ENCODE peak calls at places on chromosomes 11 and 22, in nine cellular contexts. M is WTC11; E is NB4; X is left ventricle myocardium inferior; G is A673; V is OCI-LY7; R is keratinocyte; C is CD8-positive, alpha-beta T cell; S is Calu3. K is an unnamed sample.
A peak's percentile ranks its signal among the peaks of the same experiment; 100 is the strongest.

GRCh38 chr22:48779661-48780596 is 1047.7 kb downstream of the BRD1 start:
- DNase-seq in X (no peak), S (no peak), M (no peak), V (no peak), R (no peak), E (no peak), G (no peak), C (peak; percentile 5), K (peak; percentile 73)

GRCh38 chr11:113077379-113077778 is 116.2 kb downstream of the NCAM1 start:
- DNase-seq in C (no peak), X (no peak), V (no peak), R (no peak), G (no peak), M (no peak), E (no peak), S (no peak), K (no peak)

GRCh38 chr11:67438121-67438902 is 830 bp upstream of the PTPRCAP start:
- DNase-seq in G (no peak), M (no peak), C (peak; percentile 78), E (peak; percentile 92), S (no peak), X (no peak), R (no peak), V (peak; percentile 81), K (no peak)

GRCh38 chr11:69511358-69512015 is 30.0 kb downstream of the LINC01488 start:
- DNase-seq in E (no peak), V (no peak), X (no peak), S (no peak), M (no peak), R (no peak), C (no peak), G (no peak), K (no peak)

GRCh38 chr22:29311468-29312217 is 3.9 kb downstream of the RASL10A start:
- DNase-seq in M (no peak), V (no peak), R (no peak), S (no peak), G (no peak), C (no peak), E (peak; percentile 23), X (no peak), K (no peak)

GRCh38 chr11:95364324-95365295 is 133.6 kb upstream of the SESN3 start:
- DNase-seq in M (no peak), V (no peak), E (peak; percentile 84), X (no peak), G (no peak), C (no peak), R (no peak), S (peak; percentile 24), K (no peak)

GRCh38 chr11:72373163-72373562 is 61.2 kb downstream of the CLPB start:
- DNase-seq in S (no peak), M (no peak), G (peak; percentile 15), V (no peak), C (no peak), X (no peak), E (no peak), R (no peak), K (peak; percentile 67)

GRCh38 chr22:49768511-49768910 is 59.2 kb downstream of the BRD1 start:
- DNase-seq in R (no peak), V (no peak), G (no peak), E (no peak), M (peak; percentile 18), X (peak; percentile 9), S (no peak), C (no peak), K (no peak)

GRCh38 chr22:34297536-34298120 is 377.4 kb upstream of the LARGE1 start:
- DNase-seq in G (no peak), X (no peak), E (no peak), R (no peak), M (no peak), C (no peak), V (no peak), S (no peak), K (no peak)

GRCh38 chr11:64324692-64325469 is 7.0 kb downstream of the PRDX5 start:
- DNase-seq in E (no peak), X (no peak), S (no peak), V (no peak), C (no peak), G (no peak), R (peak; percentile 89), M (no peak), K (no peak)

GRCh38 chr22:24432059-24432853 is 4.9 kb downstream of the ADORA2A start:
- DNase-seq in S (peak; percentile 62), X (peak; percentile 81), M (no peak), R (no peak), V (peak; percentile 72), C (no peak), G (peak; percentile 32), E (no peak), K (no peak)

GRCh38 chr11:29272019-29272654 is 744.7 kb downstream of the KCNA4 start:
- DNase-seq in S (peak; percentile 17), X (no peak), E (no peak), M (no peak), R (no peak), V (no peak), C (no peak), G (peak; percentile 67), K (no peak)

GRCh38 chr22:40714514-40714966 is 35.3 kb downstream of the MCHR1 start:
- DNase-seq in G (peak; percentile 54), C (no peak), X (no peak), M (peak; percentile 59), R (no peak), E (no peak), V (no peak), S (peak; percentile 39), K (no peak)

DNA sequence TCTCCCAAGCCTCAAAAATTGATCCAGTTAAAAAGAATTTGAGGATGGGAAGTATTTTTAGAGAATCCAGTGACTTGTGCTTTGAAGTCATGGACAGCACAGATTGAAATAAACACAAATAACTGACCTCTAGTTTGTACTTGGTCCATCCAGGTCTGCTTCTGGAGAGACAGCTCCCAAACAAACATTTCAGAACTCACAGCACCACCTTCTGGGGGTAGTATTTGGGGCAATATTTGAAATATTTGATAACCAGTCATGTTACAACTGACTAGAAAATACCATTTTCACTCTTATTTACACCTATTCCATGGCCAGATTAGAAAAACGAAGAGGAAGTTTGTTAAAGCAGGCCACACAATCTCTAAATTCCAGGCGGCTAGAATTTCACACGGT is 56.2 kb downstream of the CTSC start:
- DNase-seq in E (peak; percentile 19), M (no peak), V (no peak), C (no peak), R (no peak), S (peak; percentile 7), X (no peak), G (no peak), K (no peak)
- TF ChIP-seq CTCF in E (no peak), M (no peak), V (peak; percentile 26), C (no peak), R (peak; percentile 34), S (no peak), X (no peak), G (peak; percentile 35), K (no peak)

DNA sequence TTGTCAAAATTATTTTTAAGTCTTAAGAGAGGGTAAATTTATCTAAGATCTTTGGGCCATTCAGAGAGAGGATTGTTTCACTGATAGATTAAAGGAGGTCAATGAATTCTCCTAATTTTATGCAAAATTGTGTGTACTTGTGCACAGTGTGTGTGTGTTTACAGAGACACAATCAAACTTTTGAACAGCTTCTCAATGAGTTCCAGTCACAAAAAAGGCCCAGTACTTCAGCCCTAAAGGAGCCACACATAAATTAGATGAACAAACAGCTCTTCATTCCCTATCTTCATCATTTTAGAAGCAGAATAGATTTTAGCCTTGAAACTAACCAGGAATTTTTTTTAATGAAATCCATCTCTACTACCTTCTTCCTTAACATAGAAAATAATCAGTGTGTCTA is 9.7 kb downstream of the GRIA4 start:
- DNase-seq in S (no peak), G (no peak), X (no peak), C (no peak), M (no peak), V (no peak), R (no peak), E (no peak), K (no peak)
- TF ChIP-seq CTCF in S (no peak), G (no peak), X (no peak), C (no peak), M (no peak), V (no peak), R (no peak), E (no peak), K (no peak)

GRCh38 chr11:130531061-130531460 is 82.6 kb downstream of the ADAMTS15 start:
- DNase-seq in E (peak; percentile 23), S (no peak), V (no peak), M (no peak), R (no peak), G (peak; percentile 25), X (no peak), C (no peak), K (no peak)
- TF ChIP-seq CTCF in E (no peak), S (no peak), V (no peak), M (no peak), R (peak; percentile 7), G (peak; percentile 11), X (no peak), C (no peak), K (no peak)

GRCh38 chr11:3137486-3138177 is 27.5 kb downstream of the OSBPL5 start:
- DNase-seq in R (no peak), C (no peak), V (no peak), E (peak; percentile 93), S (no peak), G (no peak), M (no peak), X (peak; percentile 5), K (no peak)

GRCh38 chr11:3139481-3140290 is 25.4 kb downstream of the OSBPL5 start:
- DNase-seq in V (no peak), C (no peak), R (no peak), E (peak; percentile 67), G (no peak), X (peak; percentile 12), S (no peak), M (no peak), K (no peak)

GRCh38 chr11:3139086-3139440 is 26.0 kb downstream of the OSBPL5 start:
- DNase-seq in C (no peak), E (no peak), V (no peak), X (peak; percentile 17), S (no peak), G (no peak), M (no peak), R (no peak), K (no peak)

GRCh38 chr11:3136542-3137455 is 28.3 kb downstream of the OSBPL5 start:
- DNase-seq in V (no peak), C (no peak), E (peak; percentile 95), R (no peak), S (no peak), X (peak; percentile 16), M (no peak), G (no peak), K (no peak)

DNA sequence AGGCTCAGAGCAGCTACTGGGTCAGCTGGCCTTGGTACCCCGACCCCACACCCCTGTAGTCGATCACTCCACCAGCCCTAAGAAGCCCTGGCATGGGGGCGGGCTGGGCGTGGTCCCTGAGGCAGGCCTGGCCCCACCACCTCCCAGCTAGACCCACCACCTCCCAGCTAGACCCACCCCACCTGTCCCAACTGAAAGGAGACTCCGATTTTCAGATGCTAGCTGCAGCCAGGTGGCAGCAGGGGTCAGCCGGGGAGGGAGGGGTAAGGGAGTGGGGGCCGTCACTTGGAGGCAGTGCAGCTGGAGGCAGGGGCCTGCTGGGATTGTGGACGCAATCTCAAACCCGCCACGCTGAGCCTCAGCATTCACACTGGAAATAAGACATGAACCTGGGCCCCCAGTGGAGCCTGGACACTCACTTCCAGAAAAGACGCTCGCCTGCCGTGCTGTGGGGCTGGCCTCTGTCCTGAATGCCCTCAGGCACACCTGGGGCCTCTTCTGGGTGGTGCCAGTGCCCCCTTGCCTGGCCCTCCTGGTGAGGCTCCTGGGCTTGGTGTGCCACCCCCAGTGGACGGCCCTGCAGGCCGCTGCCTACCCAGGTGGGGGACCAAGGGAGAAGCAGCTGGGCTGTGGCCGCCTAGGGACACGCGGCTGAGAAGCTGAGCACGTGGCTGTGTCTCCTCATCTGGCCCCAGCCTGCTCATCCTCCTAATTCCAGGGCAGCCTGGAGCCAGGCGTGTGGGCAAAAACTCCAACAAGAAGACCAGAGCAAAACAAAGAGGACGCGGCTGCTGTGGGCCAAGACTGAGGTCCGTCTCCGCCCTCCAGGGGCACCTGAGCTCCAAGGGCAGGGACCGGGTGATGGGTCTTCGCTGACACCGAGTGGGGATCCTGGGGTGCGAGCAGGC is 26.7 kb downstream of the OSBPL5 start:
- DNase-seq in R (no peak), E (peak; percentile 86), S (no peak), C (no peak), X (peak; percentile 16), G (no peak), M (peak; percentile 50), V (no peak), K (no peak)
- TF ChIP-seq CTCF in R (no peak), E (no peak), S (no peak), C (no peak), X (no peak), G (no peak), M (no peak), V (no peak), K (no peak)

K was measured in osteocyte.